ENCODE peak calls at places on chromosomes 2 and 18, in eight cellular contexts. One of them, this sample, is unnamed.
A peak's percentile ranks its signal among the peaks of the same experiment; 100 is the strongest.

GRCh38 chr2:162711832-162712540 is 126.6 kb downstream of the KCNH7 start:
- DNase-seq in stimulated activated CD8-positive, alpha-beta memory T cell treated with anti-CD3 and anti-CD28 coated beads, Interleukin-12 subunit alpha, Interleukin-12 subunit beta, amount 100 ng/mL, for 1 hour: no peak
- DNase-seq in Right ventricle myocardium superior: no peak
- DNase-seq in KBM-7: no peak
- DNase-seq in endothelial cell: no peak
- DNase-seq in hippocampal formation: no peak
- DNase-seq in ACHN: no peak
- DNase-seq in NCI-H1417: no peak
- DNase-seq in this sample: no peak

GRCh38 chr2:170224692-170225091 is 46.7 kb downstream of the MYO3B start:
- DNase-seq in stimulated activated CD8-positive, alpha-beta memory T cell treated with anti-CD3 and anti-CD28 coated beads, Interleukin-12 subunit alpha, Interleukin-12 subunit beta, amount 100 ng/mL, for 1 hour: no peak
- DNase-seq in Right ventricle myocardium superior: no peak
- DNase-seq in KBM-7: no peak
- DNase-seq in endothelial cell: no peak
- DNase-seq in hippocampal formation: peak; percentile 49
- DNase-seq in ACHN: no peak
- DNase-seq in NCI-H1417: peak; percentile 3
- DNase-seq in this sample: no peak

GRCh38 chr18:73660931-73661330 is 486.7 kb downstream of the FBXO15 start:
- DNase-seq in stimulated activated CD8-positive, alpha-beta memory T cell treated with anti-CD3 and anti-CD28 coated beads, Interleukin-12 subunit alpha, Interleukin-12 subunit beta, amount 100 ng/mL, for 1 hour: no peak
- DNase-seq in Right ventricle myocardium superior: no peak
- DNase-seq in KBM-7: no peak
- DNase-seq in endothelial cell: no peak
- DNase-seq in hippocampal formation: no peak
- DNase-seq in ACHN: no peak
- DNase-seq in NCI-H1417: no peak
- DNase-seq in this sample: no peak

GRCh38 chr2:158191076-158191566 is 89.4 kb downstream of the UPP2 start:
- DNase-seq in stimulated activated CD8-positive, alpha-beta memory T cell treated with anti-CD3 and anti-CD28 coated beads, Interleukin-12 subunit alpha, Interleukin-12 subunit beta, amount 100 ng/mL, for 1 hour: no peak
- DNase-seq in Right ventricle myocardium superior: no peak
- DNase-seq in KBM-7: peak; percentile 36
- DNase-seq in endothelial cell: no peak
- DNase-seq in hippocampal formation: no peak
- DNase-seq in ACHN: peak; percentile 30
- DNase-seq in NCI-H1417: peak; percentile 3
- DNase-seq in this sample: no peak

GRCh38 chr2:206799083-206799482 is 33.7 kb downstream of the FASTKD2 start:
- DNase-seq in stimulated activated CD8-positive, alpha-beta memory T cell treated with anti-CD3 and anti-CD28 coated beads, Interleukin-12 subunit alpha, Interleukin-12 subunit beta, amount 100 ng/mL, for 1 hour: no peak
- DNase-seq in Right ventricle myocardium superior: no peak
- DNase-seq in KBM-7: no peak
- DNase-seq in endothelial cell: no peak
- DNase-seq in hippocampal formation: no peak
- DNase-seq in ACHN: no peak
- DNase-seq in NCI-H1417: no peak
- DNase-seq in this sample: no peak

GRCh38 chr2:219870023-219870422 is 242.6 kb downstream of the SLC4A3 start:
- DNase-seq in stimulated activated CD8-positive, alpha-beta memory T cell treated with anti-CD3 and anti-CD28 coated beads, Interleukin-12 subunit alpha, Interleukin-12 subunit beta, amount 100 ng/mL, for 1 hour: no peak
- DNase-seq in Right ventricle myocardium superior: no peak
- DNase-seq in KBM-7: no peak
- DNase-seq in endothelial cell: no peak
- DNase-seq in hippocampal formation: no peak
- DNase-seq in ACHN: peak; percentile 31
- DNase-seq in NCI-H1417: no peak
- DNase-seq in this sample: no peak

GRCh38 chr2:181613241-181613640 is 43.7 kb downstream of the CERKL start:
- DNase-seq in stimulated activated CD8-positive, alpha-beta memory T cell treated with anti-CD3 and anti-CD28 coated beads, Interleukin-12 subunit alpha, Interleukin-12 subunit beta, amount 100 ng/mL, for 1 hour: no peak
- DNase-seq in Right ventricle myocardium superior: no peak
- DNase-seq in KBM-7: no peak
- DNase-seq in endothelial cell: no peak
- DNase-seq in hippocampal formation: no peak
- DNase-seq in ACHN: no peak
- DNase-seq in NCI-H1417: no peak
- DNase-seq in this sample: no peak

GRCh38 chr2:120791961-120792295 is 56.3 kb downstream of the GLI2 start:
- DNase-seq in stimulated activated CD8-positive, alpha-beta memory T cell treated with anti-CD3 and anti-CD28 coated beads, Interleukin-12 subunit alpha, Interleukin-12 subunit beta, amount 100 ng/mL, for 1 hour: no peak
- DNase-seq in Right ventricle myocardium superior: no peak
- DNase-seq in KBM-7: no peak
- DNase-seq in endothelial cell: no peak
- DNase-seq in hippocampal formation: no peak
- DNase-seq in ACHN: peak; percentile 4
- DNase-seq in NCI-H1417: no peak
- DNase-seq in this sample: no peak

GRCh38 chr2:110980613-110981062 is 140.1 kb upstream of the BCL2L11 start:
- DNase-seq in stimulated activated CD8-positive, alpha-beta memory T cell treated with anti-CD3 and anti-CD28 coated beads, Interleukin-12 subunit alpha, Interleukin-12 subunit beta, amount 100 ng/mL, for 1 hour: no peak
- DNase-seq in Right ventricle myocardium superior: no peak
- DNase-seq in KBM-7: no peak
- DNase-seq in endothelial cell: no peak
- DNase-seq in hippocampal formation: no peak
- DNase-seq in ACHN: no peak
- DNase-seq in NCI-H1417: peak; percentile 54
- DNase-seq in this sample: no peak

GRCh38 chr2:105373344-105373781 is 25.5 kb downstream of the FHL2 start:
- DNase-seq in stimulated activated CD8-positive, alpha-beta memory T cell treated with anti-CD3 and anti-CD28 coated beads, Interleukin-12 subunit alpha, Interleukin-12 subunit beta, amount 100 ng/mL, for 1 hour: no peak
- DNase-seq in Right ventricle myocardium superior: peak; percentile 78
- DNase-seq in KBM-7: no peak
- DNase-seq in endothelial cell: no peak
- DNase-seq in hippocampal formation: no peak
- DNase-seq in ACHN: no peak
- DNase-seq in NCI-H1417: no peak
- DNase-seq in this sample: no peak

GRCh38 chr18:35775887-35776286 is 194.3 kb downstream of the GALNT1 start:
- DNase-seq in stimulated activated CD8-positive, alpha-beta memory T cell treated with anti-CD3 and anti-CD28 coated beads, Interleukin-12 subunit alpha, Interleukin-12 subunit beta, amount 100 ng/mL, for 1 hour: no peak
- DNase-seq in Right ventricle myocardium superior: no peak
- DNase-seq in KBM-7: peak; percentile 9
- DNase-seq in endothelial cell: no peak
- DNase-seq in hippocampal formation: no peak
- DNase-seq in ACHN: peak; percentile 13
- DNase-seq in NCI-H1417: no peak
- DNase-seq in this sample: no peak

GRCh38 chr2:112077814-112078213 is 22.7 kb downstream of the TMEM87B start:
- DNase-seq in stimulated activated CD8-positive, alpha-beta memory T cell treated with anti-CD3 and anti-CD28 coated beads, Interleukin-12 subunit alpha, Interleukin-12 subunit beta, amount 100 ng/mL, for 1 hour: no peak
- DNase-seq in Right ventricle myocardium superior: no peak
- DNase-seq in KBM-7: no peak
- DNase-seq in endothelial cell: no peak
- DNase-seq in hippocampal formation: no peak
- DNase-seq in ACHN: no peak
- DNase-seq in NCI-H1417: no peak
- DNase-seq in this sample: no peak

GRCh38 chr2:60867848-60868247 is 13.5 kb upstream of the REL start:
- DNase-seq in stimulated activated CD8-positive, alpha-beta memory T cell treated with anti-CD3 and anti-CD28 coated beads, Interleukin-12 subunit alpha, Interleukin-12 subunit beta, amount 100 ng/mL, for 1 hour: peak; percentile 8
- DNase-seq in Right ventricle myocardium superior: no peak
- DNase-seq in KBM-7: peak; percentile 84
- DNase-seq in endothelial cell: no peak
- DNase-seq in hippocampal formation: no peak
- DNase-seq in ACHN: no peak
- DNase-seq in NCI-H1417: no peak
- DNase-seq in this sample: no peak

GRCh38 chr2:16063955-16064633 is 123.7 kb downstream of the MYCN start:
- DNase-seq in stimulated activated CD8-positive, alpha-beta memory T cell treated with anti-CD3 and anti-CD28 coated beads, Interleukin-12 subunit alpha, Interleukin-12 subunit beta, amount 100 ng/mL, for 1 hour: no peak
- DNase-seq in Right ventricle myocardium superior: no peak
- DNase-seq in KBM-7: no peak
- DNase-seq in endothelial cell: no peak
- DNase-seq in hippocampal formation: no peak
- DNase-seq in ACHN: no peak
- DNase-seq in NCI-H1417: no peak
- DNase-seq in this sample: no peak

GRCh38 chr2:190455358-190456095 is 47.4 kb downstream of the MFSD6 start:
- DNase-seq in stimulated activated CD8-positive, alpha-beta memory T cell treated with anti-CD3 and anti-CD28 coated beads, Interleukin-12 subunit alpha, Interleukin-12 subunit beta, amount 100 ng/mL, for 1 hour: no peak
- DNase-seq in Right ventricle myocardium superior: no peak
- DNase-seq in KBM-7: peak; percentile 32
- DNase-seq in endothelial cell: no peak
- DNase-seq in hippocampal formation: no peak
- DNase-seq in ACHN: no peak
- DNase-seq in NCI-H1417: no peak
- DNase-seq in this sample: no peak

GRCh38 chr2:231604101-231604684 is 11.5 kb downstream of the TEX44 start:
- DNase-seq in stimulated activated CD8-positive, alpha-beta memory T cell treated with anti-CD3 and anti-CD28 coated beads, Interleukin-12 subunit alpha, Interleukin-12 subunit beta, amount 100 ng/mL, for 1 hour: no peak
- DNase-seq in Right ventricle myocardium superior: peak; percentile 70
- DNase-seq in KBM-7: no peak
- DNase-seq in endothelial cell: no peak
- DNase-seq in hippocampal formation: peak; percentile 87
- DNase-seq in ACHN: no peak
- DNase-seq in NCI-H1417: peak; percentile 15
- DNase-seq in this sample: no peak

GRCh38 chr2:39218401-39218800 is 25.4 kb downstream of the CDKL4 start:
- DNase-seq in stimulated activated CD8-positive, alpha-beta memory T cell treated with anti-CD3 and anti-CD28 coated beads, Interleukin-12 subunit alpha, Interleukin-12 subunit beta, amount 100 ng/mL, for 1 hour: no peak
- DNase-seq in Right ventricle myocardium superior: no peak
- DNase-seq in KBM-7: no peak
- DNase-seq in endothelial cell: no peak
- DNase-seq in hippocampal formation: no peak
- DNase-seq in ACHN: no peak
- DNase-seq in NCI-H1417: no peak
- DNase-seq in this sample: no peak